ENCODE peak calls at places on chromosomes 1 and 21, in nine cellular contexts. H is stomach, O is transverse colon, M is A549, W is SK-N-SH, X is sigmoid colon, U is esophagus muscularis mucosa, P is suprapubic skin, I is tibial nerve. E is an unnamed sample.

GRCh38 chr1:179310271-179310670 is 16.7 kb downstream of the SOAT1 start:
- DNase-seq in H (no peak), O (no peak), M (no peak), W (no peak), X (no peak), U (no peak), P (no peak), I (no peak), E (no peak)

GRCh38 chr21:20971296-20971921 is 26.8 kb upstream of the NCAM2 start:
- DNase-seq in H (no peak), O (peak), M (peak), W (peak), X (peak), U (no peak), P (no peak), I (peak), E (peak)

GRCh38 chr1:85078903-85079302 is 30.6 kb upstream of the MCOLN3 start:
- DNase-seq in H (no peak), O (no peak), M (peak), W (no peak), X (no peak), U (no peak), P (no peak), I (no peak), E (no peak)

GRCh38 chr1:33061827-33062226 is 19.1 kb upstream of the AZIN2 start:
- DNase-seq in H (no peak), O (no peak), M (no peak), W (no peak), X (no peak), U (no peak), P (no peak), I (no peak), E (no peak)

GRCh38 chr21:16891821-16892220 is 621.0 kb upstream of the CXADR start:
- DNase-seq in H (no peak), O (no peak), M (peak), W (no peak), X (no peak), U (no peak), P (no peak), I (no peak), E (no peak)

GRCh38 chr1:219580019-219580676 is 32.8 kb downstream of the ZC3H11B start:
- DNase-seq in H (no peak), O (no peak), M (no peak), W (no peak), X (no peak), U (no peak), P (no peak), I (no peak), E (no peak)

GRCh38 chr1:182381962-182382819 is 9.4 kb downstream of the GLUL start:
- DNase-seq in H (no peak), O (no peak), M (no peak), W (no peak), X (no peak), U (no peak), P (no peak), I (no peak), E (no peak)

GRCh38 chr1:241413974-241414373 is 57.0 kb upstream of the RGS7 start:
- DNase-seq in H (no peak), O (no peak), M (no peak), W (no peak), X (no peak), U (no peak), P (no peak), I (no peak), E (no peak)

GRCh38 chr1:101175474-101175873 is 61.3 kb upstream of the S1PR1 start:
- DNase-seq in H (no peak), O (no peak), M (no peak), W (no peak), X (no peak), U (no peak), P (no peak), I (no peak), E (no peak)

GRCh38 chr1:221045842-221046831 is 166.9 kb downstream of the HLX start:
- DNase-seq in H (no peak), O (no peak), M (no peak), W (no peak), X (no peak), U (no peak), P (no peak), I (no peak), E (no peak)

GRCh38 chr1:228944991-228945390 is 209.7 kb downstream of the RHOU start:
- DNase-seq in H (no peak), O (no peak), M (no peak), W (no peak), X (no peak), U (no peak), P (no peak), I (no peak), E (no peak)

GRCh38 chr1:36300526-36300925 is 5.6 kb upstream of the SH3D21 start:
- DNase-seq in H (no peak), O (no peak), M (no peak), W (no peak), X (no peak), U (no peak), P (no peak), I (no peak), E (no peak)

DNA sequence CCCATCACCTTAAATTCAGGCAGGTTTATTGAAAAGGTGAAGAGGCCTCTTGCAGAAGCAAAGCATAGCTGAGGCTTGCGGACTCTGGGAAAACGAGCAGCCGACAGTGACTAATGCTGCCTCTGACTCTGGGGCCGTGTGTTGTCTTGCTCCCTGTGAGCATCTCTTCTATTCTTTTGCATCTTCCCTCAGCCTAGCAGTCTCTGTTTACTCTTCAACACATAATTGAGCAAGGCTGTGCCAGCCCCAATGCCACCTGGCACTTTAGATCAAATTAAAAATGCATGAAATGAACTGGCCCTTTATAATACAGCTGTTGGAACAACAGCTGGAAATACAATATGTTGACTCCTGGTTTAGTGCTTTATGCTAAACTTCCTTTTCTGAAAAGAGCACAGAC is 18.4 kb upstream of the REG4 start:
- DNase-seq in H (no peak), O (no peak), M (no peak), W (no peak), X (no peak), U (no peak), P (no peak), I (no peak), E (no peak)
- TF ChIP-seq EP300 in H (no peak), O (no peak), M (no peak), W (no peak), X (no peak), U (no peak), P (no peak), I (no peak), E (no peak)

GRCh38 chr1:31182352-31182751 is 57.3 kb downstream of the NKAIN1 start:
- DNase-seq in H (peak), O (peak), M (peak), W (peak), X (peak), U (no peak), P (peak), I (peak), E (peak)
- TF ChIP-seq CTCF in H (no peak), O (no peak), M (peak), W (no peak), X (peak), U (no peak), P (no peak), I (no peak), E (no peak)

DNA sequence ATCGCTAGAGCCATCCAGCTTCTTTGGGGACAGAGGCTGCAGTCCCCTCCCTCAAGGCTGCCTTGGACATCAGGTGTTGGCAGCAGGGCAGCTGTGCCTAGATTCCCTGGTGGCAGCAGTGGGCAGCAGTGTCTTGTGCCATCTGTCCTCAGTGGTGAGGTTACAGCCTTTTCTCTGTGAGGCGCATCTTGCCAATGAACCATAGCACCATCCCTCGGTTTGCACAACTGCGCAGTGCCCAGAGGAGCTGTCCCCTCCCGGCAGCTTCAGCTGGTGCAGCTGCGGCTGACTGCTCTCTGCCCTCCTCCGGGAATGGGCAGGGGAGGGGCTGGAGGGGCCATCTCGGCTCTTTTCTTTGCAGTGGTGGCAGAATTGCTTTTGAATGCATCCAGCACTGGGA is 59.0 kb upstream of the C8B start:
- DNase-seq in H (no peak), O (no peak), M (no peak), W (no peak), X (no peak), U (no peak), P (no peak), I (no peak), E (no peak)
- TF ChIP-seq EP300 in H (no peak), O (no peak), M (no peak), W (no peak), X (no peak), U (no peak), P (no peak), I (no peak), E (no peak)

GRCh38 chr1:152460529-152460899 is 46.5 kb upstream of the CRNN start:
- DNase-seq in H (no peak), O (no peak), M (no peak), W (no peak), X (no peak), U (no peak), P (no peak), I (no peak), E (no peak)

GRCh38 chr1:152462636-152463035 is 48.0 kb upstream of the LCE5A start:
- DNase-seq in H (no peak), O (no peak), M (no peak), W (no peak), X (no peak), U (no peak), P (no peak), I (no peak), E (no peak)

GRCh38 chr1:152458384-152459185 is 44.5 kb upstream of the CRNN start:
- DNase-seq in H (peak), O (peak), M (peak), W (peak), X (peak), U (peak), P (peak), I (peak), E (peak)

GRCh38 chr1:152459596-152460528 is 45.8 kb upstream of the CRNN start:
- DNase-seq in H (peak), O (peak), M (peak), W (peak), X (peak), U (peak), P (peak), I (peak), E (no peak)

DNA sequence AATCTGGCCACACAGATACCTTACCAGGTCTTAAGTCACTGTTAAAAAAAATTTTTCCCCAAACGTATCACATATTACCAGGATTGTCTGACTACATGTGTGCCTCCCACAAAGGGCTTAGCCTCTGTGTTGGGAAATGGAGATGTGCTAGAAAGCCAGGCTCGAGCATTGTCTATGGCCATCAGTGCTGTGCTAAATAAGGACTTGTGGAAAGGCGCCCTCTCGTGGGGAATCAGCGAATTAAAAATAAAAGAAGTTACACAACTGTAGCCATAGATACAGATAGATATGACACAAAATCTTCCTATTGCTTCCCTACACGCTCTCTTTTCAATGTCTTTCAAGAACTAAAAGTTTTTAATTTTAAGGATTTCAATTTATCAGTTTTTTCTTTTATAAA is 47.5 kb upstream of the CRNN start:
- DNase-seq in H (peak), O (peak), M (peak), W (peak), X (no peak), U (peak), P (no peak), I (no peak), E (no peak)
- TF ChIP-seq CTCF in H (peak), O (peak), M (peak), W (peak), X (peak), U (peak), P (peak), I (peak), E (no peak)

E was measured in ovary.